ENCODE peak calls at places on chromosomes 12 and 14, in seven cellular contexts. W, K, P, M, O, L and V are unnamed samples.

GRCh38 chr14:35400707-35401421 is 3.7 kb downstream of the NFKBIA start:
- DNase-seq in M (no peak), P (peak), O (no peak), W (no peak), L (no peak), K (no peak), V (peak)

GRCh38 chr12:8905546-8905945 is 8.8 kb upstream of the PHC1 start:
- DNase-seq in L (peak), O (no peak), W (no peak), P (peak), M (no peak), K (peak), V (no peak)

GRCh38 chr12:119869720-119870119 is 7.4 kb downstream of the CIT start:
- DNase-seq in W (peak), M (no peak), O (no peak), L (no peak), K (no peak), P (no peak), V (peak)

GRCh38 chr12:83434600-83434999 is 747.9 kb downstream of the TMTC2 start:
- DNase-seq in O (no peak), L (peak), W (no peak), M (no peak), P (no peak), K (no peak), V (no peak)

GRCh38 chr12:24711056-24711455 is 237.8 kb downstream of the BCAT1 start:
- DNase-seq in M (no peak), K (no peak), O (no peak), W (no peak), P (no peak), L (no peak), V (no peak)

GRCh38 chr12:14664434-14665023 is 31.9 kb downstream of the GUCY2C start:
- DNase-seq in L (peak), K (no peak), O (no peak), P (peak), W (peak), M (no peak), V (peak)

GRCh38 chr12:65171073-65171472 is 1.7 kb downstream of the LEMD3 start:
- DNase-seq in K (no peak), W (peak), M (no peak), O (no peak), L (no peak), P (no peak), V (peak)

GRCh38 chr12:78802593-78802992 is 62.0 kb upstream of the SYT1 start:
- DNase-seq in K (no peak), O (no peak), W (peak), P (no peak), L (peak), M (no peak), V (peak)

GRCh38 chr12:46343122-46343852 is 29.3 kb downstream of the SLC38A2 start:
- DNase-seq in P (no peak), W (no peak), O (no peak), K (no peak), L (no peak), M (no peak), V (no peak)

GRCh38 chr14:75283884-75284563 is 5.4 kb downstream of the FOS start:
- DNase-seq in P (peak), L (peak), K (no peak), W (peak), O (no peak), M (no peak), V (peak)

GRCh38 chr14:81222694-81223093 is 1.9 kb upstream of the GTF2A1 start:
- DNase-seq in K (no peak), W (no peak), M (no peak), P (no peak), O (no peak), L (no peak), V (no peak)

GRCh38 chr14:101731187-101732080 is 30.1 kb upstream of the PPP2R5C start:
- DNase-seq in M (no peak), W (peak), P (peak), K (peak), L (peak), O (no peak), V (peak)

GRCh38 chr14:52124791-52125661 is 56.2 kb upstream of the NID2 start:
- DNase-seq in O (no peak), K (peak), L (peak), W (peak), P (peak), M (no peak), V (peak)

GRCh38 chr14:24425704-24426103 is 3.8 kb downstream of the CBLN3 start:
- DNase-seq in P (peak), W (peak), O (no peak), K (no peak), M (no peak), L (no peak), V (peak)

GRCh38 chr14:59358105-59358504 is 107.1 kb downstream of the GPR135 start:
- DNase-seq in P (peak), O (no peak), L (peak), K (peak), M (no peak), W (peak), V (no peak)

GRCh38 chr12:114414866-114415524 is 9.1 kb upstream of the TBX5 start:
- DNase-seq in W (peak), L (no peak), O (no peak), K (no peak), P (no peak), M (no peak), V (no peak)

GRCh38 chr12:99915251-99916082 is 69.3 kb downstream of the ANKS1B start:
- DNase-seq in L (no peak), O (no peak), M (no peak), P (no peak), K (no peak), W (peak), V (peak)

GRCh38 chr14:52950898-52951729 is at the start of gene FERMT2:
- DNase-seq in O (peak), P (peak), W (peak), L (peak), M (peak), K (peak), V (peak)

GRCh38 chr14:21308132-21308478 is 28.2 kb downstream of the RPGRIP1 start:
- DNase-seq in W (no peak), O (no peak), M (no peak), K (no peak), P (no peak), L (no peak), V (no peak)

GRCh38 chr12:130702966-130703732 is 12.9 kb downstream of the RIMBP2 start:
- DNase-seq in P (no peak), K (peak), O (peak), W (no peak), M (peak), L (no peak), V (no peak)

GRCh38 chr12:87439990-87440827 is 589.0 kb downstream of the C12orf50 start:
- DNase-seq in M (no peak), L (peak), O (no peak), P (peak), W (peak), K (no peak), V (peak)

GRCh38 chr12:53733051-53733812 is 6.0 kb upstream of the CALCOCO1 start:
- DNase-seq in O (no peak), L (no peak), K (no peak), P (peak), M (no peak), W (peak), V (no peak)

GRCh38 chr14:100988956-100989355 is 85.4 kb upstream of the RTL1 start:
- DNase-seq in W (no peak), M (no peak), O (no peak), K (no peak), L (no peak), P (no peak), V (no peak)

GRCh38 chr14:59739794-59740193 is 130.8 kb downstream of the RTN1 start:
- DNase-seq in P (no peak), M (no peak), L (no peak), O (no peak), W (no peak), K (no peak), V (no peak)

GRCh38 chr14:38856798-38857197 is 246.2 kb downstream of the SEC23A start:
- DNase-seq in K (no peak), W (no peak), M (no peak), P (no peak), O (no peak), L (no peak), V (no peak)

GRCh38 chr12:39587247-39587646 is 32.4 kb downstream of the ABCD2 start:
- DNase-seq in K (no peak), O (no peak), W (no peak), L (no peak), M (no peak), P (no peak), V (peak)

GRCh38 chr14:82388488-82388887 is 854.8 kb upstream of the SEL1L start:
- DNase-seq in L (no peak), M (no peak), P (no peak), W (no peak), K (no peak), O (no peak), V (no peak)

GRCh38 chr14:68692216-68692615 is 100.7 kb downstream of the ZFP36L1 start:
- DNase-seq in K (no peak), L (no peak), M (no peak), O (no peak), P (no peak), W (no peak), V (no peak)
- H3K4me2 ChIP-seq in K (no peak), L (no peak), M (no peak), O (no peak), P (no peak), W (no peak), V (no peak)

DNA sequence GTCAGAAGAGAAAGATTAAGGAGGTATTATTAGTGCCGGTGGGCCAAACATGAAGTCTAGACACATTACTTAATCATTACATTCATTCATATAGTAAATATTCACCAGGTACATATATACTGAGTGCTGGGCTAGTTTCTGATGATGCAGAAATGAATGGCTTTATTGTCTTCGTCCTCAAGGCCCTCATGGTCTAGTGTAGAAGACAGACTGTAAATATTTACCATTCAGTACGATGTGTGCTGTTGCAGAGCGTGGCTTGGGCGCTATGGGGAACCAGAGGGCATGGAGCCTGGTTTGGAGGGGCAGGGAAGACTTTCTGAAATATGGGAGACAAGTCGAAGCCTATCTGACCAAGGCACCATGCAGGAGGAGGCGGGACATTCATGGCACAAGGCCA is 37.0 kb upstream of the TCL1B start:
- DNase-seq in L (no peak), P (no peak), O (no peak), W (no peak), K (no peak), M (no peak), V (no peak)
- H2BK120ac ChIP-seq in L (no peak), P (no peak), O (no peak), W (no peak), K (no peak), M (no peak), V (no peak)

DNA sequence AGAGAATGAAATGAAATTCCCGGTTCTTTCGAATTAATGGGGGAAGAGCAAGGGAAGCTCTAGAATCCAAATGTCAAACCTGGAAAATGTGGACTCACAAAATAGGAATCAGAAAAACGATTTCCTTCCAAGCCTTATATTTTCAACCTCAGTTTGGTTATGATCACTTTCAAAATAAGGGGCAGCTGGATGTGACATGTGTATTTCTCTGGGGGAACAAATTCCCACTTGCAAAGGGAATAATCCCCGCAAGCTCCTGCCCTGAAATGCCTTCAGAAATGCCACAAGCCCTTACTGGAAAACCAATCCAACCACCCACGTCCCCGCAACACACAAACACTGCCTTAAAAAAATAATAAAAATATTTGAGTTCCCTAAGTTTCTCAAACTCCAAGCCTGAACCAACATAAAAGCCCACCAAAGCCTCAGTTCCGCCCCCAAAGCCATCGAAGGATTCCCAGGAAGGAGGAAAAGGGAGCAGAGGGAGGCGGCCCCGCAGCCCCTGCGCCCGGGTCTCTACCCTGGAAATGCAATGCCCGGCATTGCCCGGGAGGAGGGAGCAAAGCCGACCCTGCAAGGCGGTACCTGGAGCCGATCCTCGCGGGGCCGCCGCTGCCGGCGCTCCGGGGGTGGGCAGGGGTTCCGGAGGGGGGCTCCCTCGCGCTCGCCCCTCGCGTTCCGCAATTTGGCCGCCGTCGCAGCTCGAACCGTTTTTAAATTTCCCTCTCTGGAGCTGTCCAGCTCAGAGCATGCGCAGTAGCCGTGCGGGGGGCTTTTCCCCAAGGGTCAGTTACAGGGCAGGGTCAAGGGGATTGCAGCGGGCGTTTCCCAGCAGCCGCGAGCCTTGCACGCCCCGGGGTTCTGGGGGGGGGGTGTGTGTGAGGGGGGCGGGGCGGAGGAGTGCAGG is at the start of gene FOXN4:
- DNase-seq in K (peak), O (peak), P (no peak), M (no peak), W (no peak), L (peak), V (no peak)
- H3K9ac ChIP-seq in K (no peak), O (no peak), P (no peak), M (peak), W (no peak), L (peak), V (no peak)

DNA sequence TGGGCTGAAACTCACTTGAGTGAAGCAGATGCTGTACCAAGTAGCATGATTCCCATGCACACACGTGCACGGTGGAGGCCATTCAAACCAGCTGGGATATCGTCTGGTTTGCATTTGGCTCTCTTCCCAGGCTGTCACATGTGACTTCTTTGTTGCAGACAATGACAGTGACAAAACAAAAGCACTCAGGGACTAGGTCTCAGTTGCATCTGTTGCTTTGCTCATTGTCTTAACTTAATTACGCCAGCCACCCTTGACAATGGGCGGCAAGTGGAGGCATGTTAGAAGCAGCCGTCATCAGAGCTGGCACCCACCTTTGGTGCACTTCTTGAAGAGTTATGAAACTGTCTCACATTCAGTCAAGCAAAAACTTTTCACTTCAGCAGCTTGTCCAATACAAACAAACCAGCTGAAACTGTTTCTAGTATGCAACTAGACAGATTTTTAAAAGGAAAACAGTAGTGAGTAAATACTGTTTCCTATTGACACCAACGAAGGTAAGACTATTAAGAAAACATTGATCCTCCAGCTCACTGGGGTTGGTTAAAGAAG is 74.3 kb downstream of the IGF1 start:
- DNase-seq in O (no peak), W (peak), L (peak), M (peak), P (no peak), K (no peak), V (no peak)
- H3K4me2 ChIP-seq in O (no peak), W (peak), L (no peak), M (no peak), P (no peak), K (no peak), V (no peak)

GRCh38 chr12:111582133-111582747 is 16.9 kb downstream of the ATXN2 start:
- DNase-seq in O (no peak), L (no peak), M (no peak), K (no peak), W (no peak), P (no peak), V (no peak)
- H2BK120ac ChIP-seq in O (no peak), L (no peak), M (no peak), K (no peak), W (no peak), P (no peak), V (no peak)

DNA sequence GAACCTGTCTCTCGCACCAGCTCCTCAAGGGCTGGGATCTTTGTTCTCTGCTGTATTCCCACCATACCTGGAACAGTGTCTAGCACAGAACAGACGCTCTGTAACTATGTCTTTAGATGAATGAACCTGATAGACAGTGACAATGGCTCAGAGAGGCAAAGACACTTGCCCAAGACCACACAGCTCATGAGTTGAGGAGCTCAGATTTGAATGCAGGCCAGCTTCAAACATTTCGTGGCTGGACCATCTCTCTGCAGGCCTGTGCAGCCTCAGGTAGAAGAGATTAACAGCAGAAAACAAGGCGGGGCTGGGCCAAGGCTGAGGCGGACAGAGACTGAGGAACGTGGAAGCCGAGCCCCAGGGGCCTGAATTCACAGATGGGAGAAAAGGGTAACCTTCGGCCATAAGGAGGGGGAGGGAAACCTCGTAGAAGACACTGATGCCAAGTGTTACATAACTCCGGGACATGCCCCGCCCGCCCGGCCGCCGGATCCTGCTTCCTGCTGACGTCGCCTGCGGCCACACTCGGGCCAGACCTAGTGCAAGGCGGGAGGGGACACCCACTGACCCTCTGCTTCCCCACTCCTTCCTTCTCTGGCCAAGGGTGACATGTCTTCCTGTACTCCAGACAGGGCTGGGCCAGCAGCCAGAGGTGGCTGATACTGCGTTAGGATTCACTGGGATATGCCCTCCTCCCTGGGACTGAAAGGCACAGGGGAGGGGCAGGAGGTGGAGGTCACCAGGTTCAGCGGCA is 86.7 kb downstream of the RFLNA start:
- DNase-seq in L (no peak), K (no peak), W (peak), P (no peak), M (no peak), O (no peak), V (peak)
- H3K9ac ChIP-seq in L (no peak), K (no peak), W (peak), P (peak), M (no peak), O (no peak), V (peak)

GRCh38 chr14:37590096-37590809 is 4.8 kb downstream of the FOXA1 start:
- DNase-seq in P (no peak), M (no peak), K (no peak), W (no peak), L (no peak), O (no peak), V (peak)

GRCh38 chr14:37588667-37588955 is 6.4 kb downstream of the FOXA1 start:
- DNase-seq in M (no peak), P (no peak), K (no peak), O (no peak), L (no peak), W (no peak), V (peak)

GRCh38 chr14:37590810-37591139 is 4.3 kb downstream of the FOXA1 start:
- DNase-seq in P (no peak), M (no peak), O (no peak), K (no peak), W (no peak), L (no peak), V (no peak)

GRCh38 chr14:37587881-37588666 is 7.0 kb downstream of the FOXA1 start:
- DNase-seq in M (no peak), O (peak), P (no peak), K (peak), W (no peak), L (peak), V (peak)

DNA sequence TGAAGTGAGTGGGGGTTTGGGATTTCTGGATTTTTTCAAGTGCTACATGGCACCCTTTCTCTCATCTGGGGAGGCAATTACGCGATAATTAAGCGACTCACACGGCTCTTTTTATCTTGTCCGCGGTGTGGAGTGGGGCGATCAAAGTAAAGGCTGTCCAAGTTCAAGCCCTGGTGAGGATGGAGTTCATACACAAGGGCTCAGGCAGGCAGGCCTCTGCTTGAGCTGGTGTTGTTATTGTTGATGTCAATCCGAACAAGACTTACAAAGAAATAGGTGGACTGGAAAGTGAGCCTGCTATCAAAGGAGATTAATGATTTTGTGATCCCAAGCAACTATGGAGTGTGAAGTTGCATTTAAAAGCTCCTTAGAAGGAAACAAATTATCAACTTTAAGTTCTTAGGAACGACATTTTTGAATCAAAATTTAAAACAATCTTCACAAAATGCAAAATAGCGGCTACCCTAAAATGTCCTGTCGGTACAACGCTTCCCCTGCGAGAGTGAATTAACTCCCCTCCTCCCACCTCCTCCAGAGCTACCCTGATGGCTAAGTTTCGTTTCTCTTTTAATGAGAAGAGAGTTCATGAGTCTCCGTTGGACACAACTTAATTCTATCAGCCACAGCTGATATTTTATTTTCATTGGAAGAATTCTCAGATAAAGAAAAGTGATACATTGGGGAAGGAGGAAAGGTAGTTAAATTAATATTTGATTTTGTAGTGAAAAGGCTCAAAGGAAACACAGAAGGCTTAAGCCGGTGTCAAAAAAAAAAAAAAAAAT is 5.9 kb downstream of the FOXA1 start:
- DNase-seq in M (no peak), K (no peak), L (peak), W (no peak), P (no peak), O (no peak), V (peak)
- H3K4me2 ChIP-seq in M (no peak), K (peak), L (peak), W (no peak), P (no peak), O (peak), V (no peak)